ENCODE peak calls at places on chromosomes 1 and 21, in seven cellular contexts. One of them, this sample, is unnamed.

GRCh38 chr1:36070349-36070748 is 13.5 kb upstream of the TEKT2 start:
- DNase-seq in breast epithelium: no peak
- DNase-seq in activated CD8-positive, alpha-beta T cell treated with anti-CD3 and anti-CD28 coated beads for 36 hours: no peak
- DNase-seq in fibroblast of pulmonary artery: no peak
- DNase-seq in spleen: no peak
- DNase-seq in progenitor cell of endocrine pancreas: no peak
- DNase-seq in GM12865: no peak
- DNase-seq in this sample: no peak

GRCh38 chr1:225962440-225962975 is 21.5 kb upstream of the LEFTY2 start:
- DNase-seq in breast epithelium: no peak
- DNase-seq in activated CD8-positive, alpha-beta T cell treated with anti-CD3 and anti-CD28 coated beads for 36 hours: peak; percentile 85
- DNase-seq in fibroblast of pulmonary artery: peak; percentile 24
- DNase-seq in spleen: peak; percentile 89
- DNase-seq in progenitor cell of endocrine pancreas: peak; percentile 56
- DNase-seq in GM12865: peak; percentile 73
- DNase-seq in this sample: no peak

GRCh38 chr1:246151796-246152434 is 355.2 kb downstream of the SMYD3 start:
- DNase-seq in breast epithelium: no peak
- DNase-seq in activated CD8-positive, alpha-beta T cell treated with anti-CD3 and anti-CD28 coated beads for 36 hours: no peak
- DNase-seq in fibroblast of pulmonary artery: no peak
- DNase-seq in spleen: no peak
- DNase-seq in progenitor cell of endocrine pancreas: no peak
- DNase-seq in GM12865: no peak
- DNase-seq in this sample: no peak

GRCh38 chr21:38800924-38801744 is 4.6 kb upstream of the ETS2 start:
- DNase-seq in breast epithelium: no peak
- DNase-seq in activated CD8-positive, alpha-beta T cell treated with anti-CD3 and anti-CD28 coated beads for 36 hours: no peak
- DNase-seq in fibroblast of pulmonary artery: no peak
- DNase-seq in spleen: no peak
- DNase-seq in progenitor cell of endocrine pancreas: no peak
- DNase-seq in GM12865: no peak
- DNase-seq in this sample: no peak

GRCh38 chr1:230498704-230499103 is 72.6 kb upstream of the PGBD5 start:
- DNase-seq in breast epithelium: no peak
- DNase-seq in activated CD8-positive, alpha-beta T cell treated with anti-CD3 and anti-CD28 coated beads for 36 hours: no peak
- DNase-seq in fibroblast of pulmonary artery: no peak
- DNase-seq in spleen: no peak
- DNase-seq in progenitor cell of endocrine pancreas: no peak
- DNase-seq in GM12865: no peak
- DNase-seq in this sample: no peak

GRCh38 chr1:6464514-6464836 is 1.5 kb downstream of the TNFRSF25 start:
- DNase-seq in breast epithelium: peak; percentile 72
- DNase-seq in activated CD8-positive, alpha-beta T cell treated with anti-CD3 and anti-CD28 coated beads for 36 hours: peak; percentile 66
- DNase-seq in fibroblast of pulmonary artery: no peak
- DNase-seq in spleen: no peak
- DNase-seq in progenitor cell of endocrine pancreas: no peak
- DNase-seq in GM12865: no peak
- DNase-seq in this sample: no peak

GRCh38 chr1:111565079-111565478 is 54.5 kb upstream of the RAP1A start:
- DNase-seq in breast epithelium: no peak
- DNase-seq in activated CD8-positive, alpha-beta T cell treated with anti-CD3 and anti-CD28 coated beads for 36 hours: no peak
- DNase-seq in fibroblast of pulmonary artery: peak; percentile 94
- DNase-seq in spleen: no peak
- DNase-seq in progenitor cell of endocrine pancreas: no peak
- DNase-seq in GM12865: no peak
- DNase-seq in this sample: no peak

GRCh38 chr21:18275740-18276139 is 31.1 kb downstream of the CHODL start:
- DNase-seq in breast epithelium: no peak
- DNase-seq in activated CD8-positive, alpha-beta T cell treated with anti-CD3 and anti-CD28 coated beads for 36 hours: no peak
- DNase-seq in fibroblast of pulmonary artery: no peak
- DNase-seq in spleen: no peak
- DNase-seq in progenitor cell of endocrine pancreas: no peak
- DNase-seq in GM12865: no peak
- DNase-seq in this sample: no peak

GRCh38 chr1:30879940-30880339 is 28.6 kb downstream of the SDC3 start:
- DNase-seq in breast epithelium: no peak
- DNase-seq in activated CD8-positive, alpha-beta T cell treated with anti-CD3 and anti-CD28 coated beads for 36 hours: no peak
- DNase-seq in fibroblast of pulmonary artery: no peak
- DNase-seq in spleen: no peak
- DNase-seq in progenitor cell of endocrine pancreas: no peak
- DNase-seq in GM12865: no peak
- DNase-seq in this sample: no peak

GRCh38 chr1:32816676-32817158 is 441 bp downstream of the YARS1 start:
- DNase-seq in breast epithelium: no peak
- DNase-seq in activated CD8-positive, alpha-beta T cell treated with anti-CD3 and anti-CD28 coated beads for 36 hours: no peak
- DNase-seq in fibroblast of pulmonary artery: peak; percentile 49
- DNase-seq in spleen: no peak
- DNase-seq in progenitor cell of endocrine pancreas: no peak
- DNase-seq in GM12865: peak; percentile 46
- DNase-seq in this sample: no peak

GRCh38 chr1:225928186-225929175 is 4.4 kb upstream of the PYCR2 start:
- DNase-seq in breast epithelium: no peak
- DNase-seq in activated CD8-positive, alpha-beta T cell treated with anti-CD3 and anti-CD28 coated beads for 36 hours: peak; percentile 38
- DNase-seq in fibroblast of pulmonary artery: no peak
- DNase-seq in spleen: peak; percentile 66
- DNase-seq in progenitor cell of endocrine pancreas: no peak
- DNase-seq in GM12865: no peak
- DNase-seq in this sample: no peak

GRCh38 chr1:103247517-103247916 is 139.2 kb upstream of the COL11A1 start:
- DNase-seq in breast epithelium: no peak
- DNase-seq in activated CD8-positive, alpha-beta T cell treated with anti-CD3 and anti-CD28 coated beads for 36 hours: no peak
- DNase-seq in fibroblast of pulmonary artery: no peak
- DNase-seq in spleen: no peak
- DNase-seq in progenitor cell of endocrine pancreas: no peak
- DNase-seq in GM12865: no peak
- DNase-seq in this sample: no peak

GRCh38 chr1:103254691-103255090 is 146.4 kb upstream of the COL11A1 start:
- DNase-seq in breast epithelium: no peak
- DNase-seq in activated CD8-positive, alpha-beta T cell treated with anti-CD3 and anti-CD28 coated beads for 36 hours: no peak
- DNase-seq in fibroblast of pulmonary artery: no peak
- DNase-seq in spleen: no peak
- DNase-seq in progenitor cell of endocrine pancreas: no peak
- DNase-seq in GM12865: no peak
- DNase-seq in this sample: no peak

GRCh38 chr1:103248417-103249102 is 140.2 kb upstream of the COL11A1 start:
- DNase-seq in breast epithelium: no peak
- DNase-seq in activated CD8-positive, alpha-beta T cell treated with anti-CD3 and anti-CD28 coated beads for 36 hours: no peak
- DNase-seq in fibroblast of pulmonary artery: no peak
- DNase-seq in spleen: no peak
- DNase-seq in progenitor cell of endocrine pancreas: no peak
- DNase-seq in GM12865: no peak
- DNase-seq in this sample: no peak

GRCh38 chr1:103250441-103250861 is 142.1 kb upstream of the COL11A1 start:
- DNase-seq in breast epithelium: no peak
- DNase-seq in activated CD8-positive, alpha-beta T cell treated with anti-CD3 and anti-CD28 coated beads for 36 hours: no peak
- DNase-seq in fibroblast of pulmonary artery: peak; percentile 39
- DNase-seq in spleen: no peak
- DNase-seq in progenitor cell of endocrine pancreas: no peak
- DNase-seq in GM12865: no peak
- DNase-seq in this sample: no peak
- TF ChIP-seq CTCF in breast epithelium: no peak
- TF ChIP-seq CTCF in activated CD8-positive, alpha-beta T cell treated with anti-CD3 and anti-CD28 coated beads for 36 hours: no peak
- TF ChIP-seq CTCF in fibroblast of pulmonary artery: no peak
- TF ChIP-seq CTCF in spleen: no peak
- TF ChIP-seq CTCF in progenitor cell of endocrine pancreas: no peak
- TF ChIP-seq CTCF in GM12865: no peak
- TF ChIP-seq CTCF in this sample: peak; percentile 13

GRCh38 chr21:15976807-15977206 is 247.0 kb downstream of the USP25 start:
- DNase-seq in breast epithelium: no peak
- DNase-seq in activated CD8-positive, alpha-beta T cell treated with anti-CD3 and anti-CD28 coated beads for 36 hours: peak; percentile 1
- DNase-seq in fibroblast of pulmonary artery: no peak
- DNase-seq in spleen: no peak
- DNase-seq in progenitor cell of endocrine pancreas: no peak
- DNase-seq in GM12865: no peak
- DNase-seq in this sample: no peak
- TF ChIP-seq CTCF in breast epithelium: no peak
- TF ChIP-seq CTCF in activated CD8-positive, alpha-beta T cell treated with anti-CD3 and anti-CD28 coated beads for 36 hours: no peak
- TF ChIP-seq CTCF in fibroblast of pulmonary artery: peak; percentile 48
- TF ChIP-seq CTCF in spleen: no peak
- TF ChIP-seq CTCF in progenitor cell of endocrine pancreas: peak; percentile 41
- TF ChIP-seq CTCF in GM12865: no peak
- TF ChIP-seq CTCF in this sample: peak; percentile 50

GRCh38 chr1:54375331-54376084 is 30.7 kb downstream of the SSBP3 start:
- DNase-seq in breast epithelium: no peak
- DNase-seq in activated CD8-positive, alpha-beta T cell treated with anti-CD3 and anti-CD28 coated beads for 36 hours: no peak
- DNase-seq in fibroblast of pulmonary artery: no peak
- DNase-seq in spleen: peak; percentile 82
- DNase-seq in progenitor cell of endocrine pancreas: no peak
- DNase-seq in GM12865: peak; percentile 42
- DNase-seq in this sample: no peak
- TF ChIP-seq CTCF in breast epithelium: no peak
- TF ChIP-seq CTCF in activated CD8-positive, alpha-beta T cell treated with anti-CD3 and anti-CD28 coated beads for 36 hours: no peak
- TF ChIP-seq CTCF in fibroblast of pulmonary artery: no peak
- TF ChIP-seq CTCF in spleen: peak; percentile 52
- TF ChIP-seq CTCF in progenitor cell of endocrine pancreas: peak; percentile 18
- TF ChIP-seq CTCF in GM12865: no peak
- TF ChIP-seq CTCF in this sample: no peak

GRCh38 chr21:42459065-42459430 is 37.0 kb downstream of the RSPH1 start:
- DNase-seq in breast epithelium: no peak
- DNase-seq in activated CD8-positive, alpha-beta T cell treated with anti-CD3 and anti-CD28 coated beads for 36 hours: no peak
- DNase-seq in fibroblast of pulmonary artery: no peak
- DNase-seq in spleen: no peak
- DNase-seq in progenitor cell of endocrine pancreas: no peak
- DNase-seq in GM12865: no peak
- DNase-seq in this sample: no peak
- TF ChIP-seq CTCF in breast epithelium: no peak
- TF ChIP-seq CTCF in activated CD8-positive, alpha-beta T cell treated with anti-CD3 and anti-CD28 coated beads for 36 hours: no peak
- TF ChIP-seq CTCF in fibroblast of pulmonary artery: no peak
- TF ChIP-seq CTCF in spleen: no peak
- TF ChIP-seq CTCF in progenitor cell of endocrine pancreas: no peak
- TF ChIP-seq CTCF in GM12865: no peak
- TF ChIP-seq CTCF in this sample: no peak

DNA sequence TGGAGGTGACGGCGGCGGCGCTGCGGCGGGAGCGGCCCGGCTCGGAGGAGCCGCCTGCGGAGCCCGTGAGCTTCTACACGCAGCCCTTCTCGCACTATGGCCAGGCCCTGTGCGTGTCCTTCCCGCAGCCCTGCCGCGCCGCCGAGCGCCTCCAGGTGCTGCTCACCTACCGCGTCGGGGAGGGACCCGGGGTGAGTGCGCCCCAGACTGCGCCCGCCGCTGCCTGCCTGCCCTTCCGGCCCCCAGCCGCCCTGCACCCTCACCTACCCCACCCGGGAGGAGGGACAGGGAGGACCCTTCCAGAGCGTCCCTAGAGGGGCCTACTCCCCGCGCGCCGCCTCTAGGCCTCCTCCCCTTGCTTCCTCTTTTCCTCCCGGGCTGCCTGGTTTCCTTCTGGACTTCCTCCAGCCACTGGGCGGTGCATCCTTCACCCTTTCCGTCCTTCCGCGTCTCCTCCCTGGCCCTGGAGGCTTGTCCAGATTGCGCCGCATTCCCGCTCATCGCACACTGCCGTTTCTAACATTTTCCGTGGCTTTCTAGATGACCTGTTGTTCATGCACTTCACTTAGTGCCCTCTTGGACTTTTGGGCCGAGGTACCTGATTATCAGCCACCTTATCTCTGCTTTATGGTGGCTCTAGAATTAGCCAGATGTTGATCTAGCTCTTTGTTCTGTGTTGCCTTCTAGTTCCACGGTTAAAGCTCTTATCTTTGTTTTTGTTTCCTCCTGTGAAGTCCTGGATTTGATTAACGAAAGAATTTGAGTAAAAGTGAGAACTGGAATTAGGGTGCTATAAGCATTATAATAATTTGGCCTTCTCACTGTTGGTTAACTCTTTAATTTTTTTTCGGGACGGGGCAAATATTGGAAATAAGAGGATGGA is 716 bp downstream of the RNPEP start:
- DNase-seq in breast epithelium: peak; percentile 66
- DNase-seq in activated CD8-positive, alpha-beta T cell treated with anti-CD3 and anti-CD28 coated beads for 36 hours: peak; percentile 65
- DNase-seq in fibroblast of pulmonary artery: peak; percentile 74
- DNase-seq in spleen: peak; percentile 92
- DNase-seq in progenitor cell of endocrine pancreas: peak; percentile 35
- DNase-seq in GM12865: peak; percentile 61
- DNase-seq in this sample: no peak
- TF ChIP-seq CTCF in breast epithelium: no peak
- TF ChIP-seq CTCF in activated CD8-positive, alpha-beta T cell treated with anti-CD3 and anti-CD28 coated beads for 36 hours: no peak
- TF ChIP-seq CTCF in fibroblast of pulmonary artery: peak; percentile 4
- TF ChIP-seq CTCF in spleen: peak; percentile 41
- TF ChIP-seq CTCF in progenitor cell of endocrine pancreas: no peak
- TF ChIP-seq CTCF in GM12865: peak; percentile 13
- TF ChIP-seq CTCF in this sample: peak; percentile 56

DNA sequence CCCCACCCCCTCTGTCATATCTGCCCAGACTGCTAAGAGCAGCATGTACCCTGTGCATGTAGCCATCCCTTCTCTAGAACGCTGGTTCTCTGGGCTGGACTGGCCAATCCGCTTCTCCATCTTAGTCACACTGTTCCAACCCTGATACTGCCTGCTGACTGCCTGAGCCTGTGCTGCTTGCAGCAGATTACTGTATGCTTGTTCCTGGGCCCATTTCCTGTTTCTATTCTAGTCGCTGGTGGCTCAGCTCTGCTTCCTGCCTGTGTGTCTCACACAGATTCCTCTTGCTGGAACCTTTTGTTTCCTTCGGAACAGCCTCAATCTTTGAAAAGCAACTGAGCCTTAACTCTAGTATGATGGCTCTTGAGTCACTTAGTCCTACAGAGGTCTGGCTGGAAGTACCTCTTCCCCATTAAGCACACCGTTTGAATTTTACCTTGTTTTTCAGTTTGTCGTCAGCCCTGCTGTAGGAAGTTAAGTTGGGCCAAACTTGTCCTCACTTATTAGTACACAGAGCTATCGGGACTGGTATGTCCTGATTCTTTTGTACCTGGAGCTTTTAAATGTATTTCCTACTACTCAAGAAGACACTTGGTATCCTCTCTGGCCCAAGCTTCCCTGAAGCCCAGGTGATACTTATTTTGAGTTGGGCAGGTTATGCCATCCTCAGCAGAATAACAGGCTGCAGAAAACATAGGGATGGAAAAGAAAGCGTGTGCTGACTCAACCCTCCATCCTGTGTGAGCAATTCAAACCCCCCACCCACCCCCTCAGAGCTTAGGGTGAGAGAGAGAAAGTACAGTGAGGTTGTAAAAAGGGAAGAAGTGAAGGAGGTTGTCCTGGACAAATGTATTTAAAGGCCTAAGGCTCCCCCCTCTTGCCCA is 43.4 kb upstream of the PIGV start:
- DNase-seq in breast epithelium: no peak
- DNase-seq in activated CD8-positive, alpha-beta T cell treated with anti-CD3 and anti-CD28 coated beads for 36 hours: peak; percentile 92
- DNase-seq in fibroblast of pulmonary artery: peak; percentile 95
- DNase-seq in spleen: peak; percentile 93
- DNase-seq in progenitor cell of endocrine pancreas: no peak
- DNase-seq in GM12865: peak; percentile 98
- DNase-seq in this sample: no peak
- TF ChIP-seq CTCF in breast epithelium: no peak
- TF ChIP-seq CTCF in activated CD8-positive, alpha-beta T cell treated with anti-CD3 and anti-CD28 coated beads for 36 hours: no peak
- TF ChIP-seq CTCF in fibroblast of pulmonary artery: no peak
- TF ChIP-seq CTCF in spleen: no peak
- TF ChIP-seq CTCF in progenitor cell of endocrine pancreas: no peak
- TF ChIP-seq CTCF in GM12865: no peak
- TF ChIP-seq CTCF in this sample: no peak

This sample was measured in chondrocyte.